ENCODE peak calls at places on chromosome 16, in seven cellular contexts. D, W, J, M, A, R and G are unnamed samples.

GRCh38 chr16:84267380-84267779 is 27.3 kb upstream of the WFDC1 start:
- DNase-seq in J (no peak), A (no peak), W (no peak), D (no peak), M (no peak), R (no peak), G (no peak)

GRCh38 chr16:88866151-88866920 is at the start of gene PABPN1L:
- DNase-seq in A (no peak), J (no peak), W (no peak), R (no peak), D (no peak), M (no peak), G (no peak)

GRCh38 chr16:78448658-78449327 is 349.3 kb downstream of the WWOX start:
- DNase-seq in J (no peak), W (no peak), A (no peak), R (no peak), D (no peak), M (no peak), G (no peak)

GRCh38 chr16:30407794-30408534 is 558 bp downstream of the ZNF771 start:
- DNase-seq in W (no peak), R (no peak), A (no peak), J (no peak), D (no peak), M (no peak), G (no peak)

GRCh38 chr16:29950806-29951461 is 10.9 kb upstream of the TMEM219 start:
- DNase-seq in R (no peak), A (no peak), J (no peak), D (no peak), W (no peak), M (no peak), G (no peak)

GRCh38 chr16:3038256-3038655 is 1.5 kb upstream of the BICDL2 start:
- DNase-seq in A (no peak), R (no peak), D (no peak), J (no peak), W (no peak), M (no peak), G (no peak)

GRCh38 chr16:85998868-85999729 is 100.1 kb downstream of the IRF8 start:
- DNase-seq in D (no peak), R (no peak), A (peak; percentile 16), W (peak; percentile 34), M (no peak), J (no peak), G (no peak)

GRCh38 chr16:19588661-19589060 is 33.2 kb downstream of the VPS35L start:
- DNase-seq in W (no peak), J (no peak), D (no peak), R (no peak), A (no peak), M (no peak), G (no peak)

GRCh38 chr16:81838794-81839193 is 59.7 kb downstream of the PLCG2 start:
- DNase-seq in J (no peak), W (peak; percentile 63), R (no peak), M (no peak), D (no peak), A (no peak), G (no peak)

GRCh38 chr16:81843243-81843582 is 64.1 kb downstream of the PLCG2 start:
- DNase-seq in D (no peak), W (no peak), J (no peak), M (no peak), A (no peak), R (no peak), G (no peak)

GRCh38 chr16:81846105-81846504 is 67.0 kb downstream of the PLCG2 start:
- DNase-seq in A (no peak), D (no peak), J (no peak), W (no peak), M (peak; percentile 20), R (no peak), G (no peak)

GRCh38 chr16:81841709-81842108 is 62.6 kb downstream of the PLCG2 start:
- DNase-seq in J (no peak), R (no peak), M (no peak), D (no peak), A (no peak), W (peak; percentile 65), G (no peak)

DNA sequence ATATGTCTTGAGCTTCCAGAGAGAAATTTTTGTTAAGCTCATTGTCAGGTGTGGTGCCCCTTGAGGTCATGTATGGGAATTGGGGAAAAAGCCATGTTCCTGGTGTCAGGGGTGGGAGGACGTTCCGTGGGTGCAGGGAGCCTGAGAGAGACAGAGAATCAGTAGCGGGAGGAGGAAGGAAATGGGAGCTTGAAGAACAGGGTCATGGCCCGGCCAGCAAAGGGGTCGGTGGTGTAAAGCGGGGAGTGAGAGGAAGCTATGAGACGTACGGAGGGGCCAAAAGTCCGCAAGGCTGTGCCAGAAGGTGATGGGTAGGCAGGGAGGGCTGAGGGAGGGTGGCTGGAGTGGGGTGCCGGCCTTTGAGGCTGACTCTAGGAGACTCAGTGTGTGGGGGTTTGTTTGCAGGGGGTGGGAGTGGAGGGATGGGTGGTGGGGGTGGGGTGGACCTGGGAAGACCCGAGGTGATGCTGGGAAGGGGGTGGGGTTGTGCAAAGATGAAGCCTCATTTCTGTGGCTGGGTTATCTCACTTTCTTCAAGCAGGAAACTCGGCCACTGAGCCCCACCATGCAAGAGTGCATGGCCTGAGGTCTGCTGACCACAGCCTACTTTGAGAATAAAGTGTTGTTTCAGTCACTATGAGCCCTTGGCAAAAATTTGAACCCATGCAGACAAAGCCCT is 63.6 kb downstream of the PLCG2 start:
- DNase-seq in D (no peak), J (no peak), A (no peak), W (no peak), M (no peak), R (no peak), G (no peak)
- TF ChIP-seq CTCF in D (no peak), J (no peak), A (no peak), W (peak; percentile 56), M (no peak), R (no peak), G (no peak)

DNA sequence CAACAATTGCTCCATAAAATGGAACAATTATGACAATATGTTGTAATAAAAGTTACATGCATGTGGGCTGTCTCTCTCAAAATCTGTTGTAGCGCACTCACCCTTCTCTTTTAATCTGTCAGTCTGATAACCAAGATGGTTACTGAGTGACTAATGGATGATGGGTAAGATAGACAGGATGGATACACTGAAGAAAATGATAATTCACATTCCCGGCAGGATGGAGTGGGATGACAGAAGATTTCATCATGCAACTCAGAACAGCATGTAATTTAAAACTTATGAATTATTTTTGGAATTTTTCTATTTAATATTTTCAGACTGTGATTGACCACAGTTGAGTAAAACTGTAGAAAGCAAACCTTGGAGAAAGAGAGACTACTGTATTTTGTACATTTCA is 30.5 kb downstream of the CDH13 start:
- DNase-seq in D (no peak), R (no peak), A (no peak), J (no peak), W (no peak), M (no peak), G (no peak)
- H3K4me1 ChIP-seq in D (peaks cover 53% of the 10 kb centered on the region), R (peaks cover 29% of the 10 kb centered on the region), A (peaks cover 23% of the 10 kb centered on the region), J (peaks cover 37% of the 10 kb centered on the region), W (peaks cover 15% of the 10 kb centered on the region), M (peaks cover 20% of the 10 kb centered on the region), G (no peaks in the 10 kb centered on the region)

GRCh38 chr16:51150894-51151320 is at the start of gene SALL1:
- DNase-seq in D (no peak), A (no peak), R (no peak), W (no peak), M (no peak), J (no peak), G (no peak)

GRCh38 chr16:51151435-51151950 is 423 bp upstream of the SALL1 start:
- DNase-seq in A (no peak), D (no peak), R (no peak), M (peak; percentile 15), W (no peak), J (peak; percentile 53), G (peak; percentile 43)

GRCh38 chr16:51152691-51153261 is 1.7 kb upstream of the SALL1 start:
- DNase-seq in M (no peak), A (no peak), J (no peak), D (no peak), R (no peak), W (no peak), G (no peak)

GRCh38 chr16:51153275-51153991 is 2.4 kb upstream of the SALL1 start:
- DNase-seq in W (no peak), R (no peak), M (no peak), A (no peak), J (no peak), D (no peak), G (no peak)

DNA sequence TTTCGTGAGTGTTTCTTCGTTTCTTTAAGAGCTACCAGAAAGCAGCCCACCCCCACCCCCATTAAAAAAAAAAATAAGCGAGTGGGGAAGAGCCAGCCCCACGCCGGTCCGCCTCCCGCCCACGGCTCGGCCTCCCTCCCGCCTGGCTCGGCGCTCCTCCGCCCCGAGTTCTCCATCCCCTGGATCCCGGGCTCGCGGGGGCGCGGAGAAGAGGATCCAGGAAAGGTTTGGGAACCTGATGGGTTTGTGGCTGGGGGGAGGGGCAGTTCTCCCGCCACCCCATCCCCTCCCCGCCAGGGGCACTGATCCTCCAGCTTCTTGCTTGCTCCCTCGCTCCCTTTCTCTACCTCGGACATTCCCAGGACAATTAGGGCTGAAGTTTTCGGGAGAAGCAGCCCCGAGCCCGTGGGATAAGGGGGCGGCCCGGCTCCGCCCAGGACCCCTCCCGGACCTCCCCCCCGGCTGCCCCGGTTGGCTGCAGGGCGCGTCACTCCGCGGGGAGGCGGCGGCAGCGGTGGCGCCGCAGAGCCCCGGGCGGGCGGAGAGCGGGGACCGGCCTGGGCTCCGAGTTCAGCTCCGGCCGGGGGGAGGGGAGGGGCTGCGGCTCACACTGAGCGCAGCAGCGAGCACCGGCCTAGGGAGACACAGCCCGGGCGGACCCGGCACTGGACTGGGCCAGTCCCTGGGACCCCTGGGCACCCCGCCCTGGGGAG is 1.0 kb upstream of the SALL1 start:
- DNase-seq in W (no peak), A (no peak), M (peak; percentile 16), J (peak; percentile 74), D (no peak), R (no peak), G (peak; percentile 39)
- H3K4me3 ChIP-seq in W (no peak overlapping the region), A (peak overlapping the region; percentile 53), M (peak overlapping the region; percentile 42), J (peak overlapping the region; percentile 55), D (no peak overlapping the region), R (peak overlapping the region; percentile 64), G (peak overlapping the region; percentile 29)

GRCh38 chr16:75550211-75550662 is 5.8 kb downstream of the TMEM231 start:
- DNase-seq in W (peak; percentile 54), R (no peak), A (no peak), M (peak; percentile 61), J (no peak), D (no peak), G (peak; percentile 35)
- TF ChIP-seq CTCF in W (peak; percentile 71), R (peak; percentile 58), A (peak; percentile 30), M (no peak), J (peak; percentile 73), D (no peak), G (peak; percentile 65)

DNA sequence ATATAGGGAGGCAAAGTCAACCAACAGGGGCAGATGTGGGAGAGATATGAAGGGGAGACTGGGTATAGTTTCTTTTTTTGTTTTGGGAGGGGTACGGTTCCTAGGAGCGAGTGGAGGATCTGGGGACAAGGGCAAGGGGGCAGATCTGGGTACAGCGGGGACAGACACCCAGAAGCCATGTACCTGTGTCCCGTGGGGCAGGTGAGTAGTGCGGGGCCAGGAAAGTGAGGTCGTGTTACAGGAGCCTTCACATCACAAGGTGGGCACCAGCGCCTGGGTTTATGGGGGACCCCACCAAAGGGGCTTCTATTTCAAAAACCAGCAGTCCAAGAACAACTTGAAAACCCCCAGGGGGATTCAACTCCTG is 11.5 kb downstream of the LITAF start:
- DNase-seq in R (no peak), A (no peak), J (no peak), W (no peak), M (no peak), D (no peak), G (no peak)
- H3K4me1 ChIP-seq in R (peaks cover 91% of the 10 kb centered on the region), A (peaks cover 25% of the 10 kb centered on the region), J (peaks cover 8% of the 10 kb centered on the region), W (peaks cover 23% of the 10 kb centered on the region), M (peaks cover 65% of the 10 kb centered on the region), D (peaks cover 86% of the 10 kb centered on the region), G (no peaks in the 10 kb centered on the region)